ENCODE peak calls at places on chromosomes 11 and 22, in seven cellular contexts. B, V, K, Q, M, Y and F are unnamed samples.

GRCh38 chr22:33467718-33468117 is 409.5 kb upstream of the SYN3 start:
- DNase-seq in B (no peak), Y (no peak), K (no peak), V (no peak), Q (no peak), M (no peak), F (no peak)

GRCh38 chr22:46769191-46769675 is 6.8 kb downstream of the TBC1D22A start:
- DNase-seq in M (no peak), B (no peak), V (no peak), Q (no peak), K (peak; percentile 70), Y (peak; percentile 41), F (no peak)

GRCh38 chr11:74437441-74437840 is 29.9 kb downstream of the KCNE3 start:
- DNase-seq in K (no peak), B (no peak), M (no peak), Q (no peak), Y (no peak), V (peak; percentile 50), F (no peak)

GRCh38 chr11:15616130-15617105 is 501.7 kb downstream of the INSC start:
- DNase-seq in V (no peak), M (no peak), B (no peak), Y (no peak), Q (no peak), K (no peak), F (no peak)

GRCh38 chr11:1458340-1459218 is 28.0 kb downstream of the MOB2 start:
- DNase-seq in K (peak; percentile 3), M (peak; percentile 57), Q (peak; percentile 75), B (no peak), Y (peak; percentile 51), V (no peak), F (peak; percentile 6)

GRCh38 chr11:93528757-93529639 is 14.2 kb downstream of the SMCO4 start:
- DNase-seq in B (no peak), K (no peak), Q (no peak), Y (no peak), V (no peak), M (peak; percentile 38), F (no peak)

GRCh38 chr22:23180893-23181762 is 819 bp downstream of the BCR start:
- DNase-seq in Y (peak; percentile 40), B (no peak), M (no peak), V (no peak), Q (no peak), K (peak; percentile 43), F (no peak)

GRCh38 chr11:111582881-111583280 is 19.4 kb upstream of the SIK2 start:
- DNase-seq in Q (no peak), B (no peak), V (no peak), M (no peak), Y (no peak), K (no peak), F (no peak)

GRCh38 chr11:123020968-123021367 is 39.3 kb upstream of the BSX start:
- DNase-seq in K (peak; percentile 62), B (no peak), Q (peak; percentile 66), V (peak; percentile 45), Y (peak; percentile 16), M (peak; percentile 49), F (no peak)

GRCh38 chr22:20809538-20810185 is 35.7 kb downstream of the SERPIND1 start:
- DNase-seq in M (no peak), B (no peak), K (no peak), Q (no peak), Y (no peak), V (no peak), F (no peak)

GRCh38 chr11:41245184-41245583 is 214.3 kb downstream of the LRRC4C start:
- DNase-seq in Q (no peak), B (no peak), V (no peak), K (no peak), M (no peak), Y (no peak), F (no peak)

GRCh38 chr11:69950621-69951020 is 127.5 kb upstream of the ANO1 start:
- DNase-seq in V (no peak), M (no peak), Q (no peak), Y (no peak), K (no peak), B (no peak), F (no peak)

GRCh38 chr11:91625495-91625894 is 599.1 kb upstream of the FAT3 start:
- DNase-seq in B (no peak), K (no peak), Q (no peak), Y (no peak), V (no peak), M (no peak), F (no peak)

GRCh38 chr11:1238767-1239595 is 16.1 kb downstream of the MUC5B start:
- DNase-seq in B (no peak), V (no peak), M (no peak), K (no peak), Q (peak; percentile 80), Y (peak; percentile 51), F (no peak)

GRCh38 chr22:19291218-19291579 is 320 bp downstream of the CLTCL1 start:
- DNase-seq in K (no peak), M (peak; percentile 26), V (peak; percentile 16), Q (peak; percentile 63), B (no peak), Y (peak; percentile 19), F (no peak)

GRCh38 chr11:131993291-131993690 is 622.9 kb downstream of the NTM start:
- DNase-seq in V (no peak), K (no peak), B (no peak), Q (no peak), M (no peak), Y (no peak), F (no peak)

GRCh38 chr22:45304971-45305370 is 4.8 kb upstream of the FAM118A start:
- DNase-seq in K (no peak), M (no peak), V (no peak), Q (no peak), Y (no peak), B (no peak), F (no peak)

GRCh38 chr11:18934195-18934808 is 4.9 kb downstream of the MRGPRX1 start:
- DNase-seq in V (no peak), Y (no peak), M (peak; percentile 16), Q (no peak), K (no peak), B (no peak), F (no peak)

GRCh38 chr11:109783842-109784241 is 309.4 kb upstream of the ZC3H12C start:
- DNase-seq in M (no peak), B (no peak), K (no peak), Y (no peak), Q (no peak), V (no peak), F (no peak)

GRCh38 chr11:9120659-9121350 is 29.4 kb upstream of the SCUBE2 start:
- DNase-seq in Q (no peak), Y (no peak), V (no peak), B (no peak), K (no peak), M (no peak), F (no peak)

GRCh38 chr11:9562716-9563115 is 10.8 kb upstream of the WEE1 start:
- DNase-seq in V (no peak), Q (no peak), B (no peak), M (no peak), K (no peak), Y (no peak), F (no peak)

GRCh38 chr22:47012589-47013365 is 250.3 kb downstream of the TBC1D22A start:
- DNase-seq in V (peak; percentile 57), M (no peak), B (peak; percentile 52), K (no peak), Y (no peak), Q (no peak), F (no peak)

GRCh38 chr11:35615911-35616900 is 2.1 kb upstream of the FJX1 start:
- DNase-seq in V (peak; percentile 68), Q (peak; percentile 81), B (no peak), K (peak; percentile 58), Y (peak; percentile 37), M (peak; percentile 16), F (no peak)

GRCh38 chr22:25062378-25063095 is 110.0 kb downstream of the KIAA1671 start:
- DNase-seq in Q (no peak), M (no peak), V (no peak), Y (peak; percentile 25), B (no peak), K (no peak), F (no peak)

GRCh38 chr11:29438815-29439214 is 578.0 kb downstream of the KCNA4 start:
- DNase-seq in Y (no peak), Q (no peak), V (no peak), K (no peak), M (no peak), B (no peak), F (no peak)

GRCh38 chr11:100557830-100558611 is 129.1 kb upstream of the ARHGAP42 start:
- DNase-seq in B (no peak), Y (no peak), M (no peak), V (peak; percentile 52), Q (no peak), K (no peak), F (no peak)
- TF ChIP-seq CTCF in B (no peak), Y (no peak), M (no peak), V (no peak), Q (no peak), K (no peak), F (no peak)

GRCh38 chr11:72067266-72067665 is 13.1 kb downstream of the NUMA1 start:
- DNase-seq in Y (no peak), K (no peak), Q (no peak), B (no peak), V (no peak), M (no peak), F (no peak)
- H3K4me3 ChIP-seq in Y (no peak overlapping the region), K (no peak overlapping the region), Q (no peak overlapping the region), B (no peak overlapping the region), V (no peak overlapping the region), M (no peak overlapping the region), F (no peak overlapping the region)

GRCh38 chr22:29998627-29999026 is 81.6 kb upstream of the HORMAD2 start:
- DNase-seq in Y (no peak), B (no peak), M (no peak), K (peak; percentile 26), V (no peak), Q (no peak), F (no peak)

GRCh38 chr22:29992341-29993275 is 87.7 kb upstream of the HORMAD2 start:
- DNase-seq in B (no peak), V (peak; percentile 30), M (no peak), Y (no peak), Q (no peak), K (no peak), F (peak; percentile 25)

GRCh38 chr22:29994941-29995340 is 85.3 kb upstream of the HORMAD2 start:
- DNase-seq in Y (peak; percentile 40), K (no peak), M (no peak), V (peak; percentile 27), Q (peak; percentile 59), B (no peak), F (peak; percentile 78)

GRCh38 chr22:29997516-29997915 is 82.7 kb upstream of the HORMAD2 start:
- DNase-seq in M (no peak), B (no peak), Q (no peak), K (no peak), V (no peak), Y (no peak), F (no peak)

GRCh38 chr22:29994027-29994715 is 86.1 kb upstream of the HORMAD2 start:
- DNase-seq in M (no peak), Q (no peak), B (no peak), Y (no peak), K (no peak), V (peak; percentile 76), F (peak; percentile 74)
- TF ChIP-seq CTCF in M (no peak), Q (peak; percentile 17), B (peak; percentile 17), Y (no peak), K (peak; percentile 39), V (no peak), F (peak; percentile 43)

DNA sequence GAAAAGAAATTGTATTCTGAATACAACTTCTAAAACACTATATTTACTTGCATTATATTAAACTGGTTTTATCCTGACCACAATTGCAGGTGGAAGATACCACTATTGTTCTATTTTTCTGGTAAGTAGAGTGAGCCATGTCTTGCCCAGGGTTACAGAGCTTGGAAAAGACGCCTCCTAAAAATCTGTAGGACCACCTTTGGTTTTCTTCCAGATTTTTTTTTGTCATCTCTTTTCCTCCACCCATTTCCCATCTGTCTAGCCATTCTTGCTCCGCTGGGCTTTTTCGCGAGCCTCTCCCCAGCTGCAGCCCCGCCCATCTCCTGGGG is 294 bp upstream of the MTMR3 start:
- DNase-seq in B (no peak), V (no peak), Y (no peak), M (no peak), Q (no peak), K (no peak), F (no peak)
- H3K4me3 ChIP-seq in B (no peak overlapping the region), V (peak overlapping the region; percentile 28), Y (peak overlapping the region; percentile 87), M (peak overlapping the region; percentile 85), Q (no peak overlapping the region), K (peak overlapping the region; percentile 98), F (peak overlapping the region; percentile 33)